ENCODE peak calls at places on chromosome 1, in seven cellular contexts. T is iPS DF 19.7; P is left lung; D is stimulated activated naive B cell treated with anti-CD40 and anti-IgM and Interleukin-4, amounts not matched to agents 10 μg/mL and 1 μg/mL and 100 μg/mL, for 72 hours; E is stimulated activated CD8-positive, alpha-beta memory T cell treated with anti-CD3 and anti-CD28 coated beads, Interleukin-7, amount 100 ng/mL, for 24 hours; W is GM13976; A is cardiac fibroblast. C is an unnamed sample.

GRCh38 chr1:14656384-14656937 is 58.0 kb downstream of the KAZN start:
- DNase-seq in P (no peak), A (no peak), T (no peak), W (no peak), D (no peak), E (no peak), C (no peak)

GRCh38 chr1:203166192-203166940 is 9.3 kb downstream of the MYBPH start:
- DNase-seq in A (no peak), W (peak), D (no peak), P (no peak), E (no peak), T (no peak), C (no peak)

GRCh38 chr1:118927421-118927820 is 60.7 kb downstream of the TBX15 start:
- DNase-seq in E (no peak), T (no peak), P (no peak), A (no peak), D (no peak), W (no peak), C (no peak)

GRCh38 chr1:162385280-162385623 is 3.7 kb downstream of the C1orf226 start:
- DNase-seq in W (peak), T (no peak), A (no peak), D (no peak), E (no peak), P (no peak), C (no peak)

GRCh38 chr1:229091721-229092136 is 179.2 kb upstream of the RAB4A start:
- DNase-seq in A (no peak), W (no peak), E (no peak), D (no peak), T (no peak), P (no peak), C (no peak)

GRCh38 chr1:51410568-51411460 is 80.5 kb upstream of the TTC39A start:
- DNase-seq in A (peak), P (no peak), T (no peak), E (no peak), D (no peak), W (no peak), C (no peak)

GRCh38 chr1:3712573-3713535 is 39.4 kb upstream of the CCDC27 start:
- DNase-seq in W (no peak), E (no peak), A (no peak), T (no peak), D (no peak), P (no peak), C (no peak)

GRCh38 chr1:93419344-93419743 is 28.6 kb upstream of the FNBP1L start:
- DNase-seq in T (no peak), P (no peak), D (no peak), A (no peak), E (no peak), W (no peak), C (no peak)

GRCh38 chr1:191002768-191003167 is 525.1 kb upstream of the BRINP3 start:
- DNase-seq in E (no peak), A (no peak), W (no peak), D (no peak), P (no peak), T (no peak), C (no peak)

GRCh38 chr1:54887665-54888071 is 673 bp upstream of the DHCR24 start:
- DNase-seq in D (no peak), W (no peak), A (no peak), E (no peak), P (no peak), T (no peak), C (peak)

GRCh38 chr1:44602675-44603610 is 71.3 kb downstream of the TMEM53 start:
- DNase-seq in D (no peak), P (no peak), E (no peak), A (no peak), W (no peak), T (no peak), C (no peak)

GRCh38 chr1:199403421-199404116 is 623.9 kb upstream of the NR5A2 start:
- DNase-seq in E (no peak), D (no peak), W (no peak), P (no peak), T (no peak), A (peak), C (no peak)

C was measured in HL-60.